ENCODE peak calls at places on chromosome 16, in four cellular contexts. One of them, this sample, is unnamed.

GRCh38 chr16:5008311-5008731 is 25.4 kb downstream of the NAGPA start:
- DNase-seq in mammary epithelial cell: no peak
- DNase-seq in stomach: no peak
- DNase-seq in mucosa of descending colon: no peak
- DNase-seq in this sample: no peak

GRCh38 chr16:86727131-86727530 is 148.8 kb downstream of the FOXL1 start:
- DNase-seq in stomach: no peak
- DNase-seq in mammary epithelial cell: no peak
- DNase-seq in mucosa of descending colon: no peak
- DNase-seq in this sample: no peak

GRCh38 chr16:57534881-57535658 is 1.3 kb downstream of the CCDC102A start:
- DNase-seq in stomach: peak
- DNase-seq in mucosa of descending colon: no peak
- DNase-seq in mammary epithelial cell: no peak
- DNase-seq in this sample: no peak

GRCh38 chr16:66057056-66057455 is 309.4 kb upstream of the CDH5 start:
- DNase-seq in mammary epithelial cell: no peak
- DNase-seq in mucosa of descending colon: no peak
- DNase-seq in stomach: no peak
- DNase-seq in this sample: no peak

GRCh38 chr16:65005696-65006095 is 116.2 kb downstream of the CDH11 start:
- DNase-seq in mammary epithelial cell: no peak
- DNase-seq in stomach: no peak
- DNase-seq in mucosa of descending colon: no peak
- DNase-seq in this sample: no peak

GRCh38 chr16:24534634-24535033 is 4.7 kb upstream of the RBBP6 start:
- DNase-seq in mammary epithelial cell: peak
- DNase-seq in stomach: no peak
- DNase-seq in mucosa of descending colon: no peak
- DNase-seq in this sample: peak

GRCh38 chr16:22188267-22188594 is 17.8 kb upstream of the EEF2K start:
- DNase-seq in mucosa of descending colon: no peak
- DNase-seq in stomach: no peak
- DNase-seq in mammary epithelial cell: no peak
- DNase-seq in this sample: no peak

GRCh38 chr16:24838554-24839266 is 7.1 kb upstream of the SLC5A11 start:
- DNase-seq in mammary epithelial cell: peak
- DNase-seq in stomach: no peak
- DNase-seq in mucosa of descending colon: no peak
- DNase-seq in this sample: no peak

GRCh38 chr16:83835972-83836566 is 28.3 kb downstream of the HSBP1 start:
- DNase-seq in stomach: no peak
- DNase-seq in mucosa of descending colon: no peak
- DNase-seq in mammary epithelial cell: peak
- DNase-seq in this sample: peak

GRCh38 chr16:70410736-70411135 is 28.2 kb downstream of the ST3GAL2 start:
- DNase-seq in mammary epithelial cell: no peak
- DNase-seq in mucosa of descending colon: no peak
- DNase-seq in stomach: peak
- DNase-seq in this sample: no peak

GRCh38 chr16:80250376-80250775 is 290.4 kb upstream of the DYNLRB2 start:
- DNase-seq in mammary epithelial cell: no peak
- DNase-seq in stomach: no peak
- DNase-seq in mucosa of descending colon: no peak
- DNase-seq in this sample: no peak

GRCh38 chr16:50539822-50540710 is 8.1 kb upstream of the NKD1 start:
- DNase-seq in mucosa of descending colon: no peak
- DNase-seq in mammary epithelial cell: no peak
- DNase-seq in stomach: no peak
- DNase-seq in this sample: no peak

GRCh38 chr16:85717393-85718152 is 28.8 kb upstream of the GINS2 start:
- DNase-seq in stomach: peak
- DNase-seq in mucosa of descending colon: peak
- DNase-seq in mammary epithelial cell: no peak
- DNase-seq in this sample: no peak

GRCh38 chr16:77761204-77761603 is 27.2 kb upstream of the VAT1L start:
- DNase-seq in mucosa of descending colon: no peak
- DNase-seq in mammary epithelial cell: no peak
- DNase-seq in stomach: no peak
- DNase-seq in this sample: no peak

GRCh38 chr16:11636172-11636721 is 32.0 kb upstream of the SNN start:
- DNase-seq in stomach: peak
- DNase-seq in mammary epithelial cell: no peak
- DNase-seq in mucosa of descending colon: no peak
- DNase-seq in this sample: peak

GRCh38 chr16:57935904-57936303 is 35.0 kb downstream of the CNGB1 start:
- DNase-seq in mammary epithelial cell: no peak
- DNase-seq in stomach: no peak
- DNase-seq in mucosa of descending colon: no peak
- DNase-seq in this sample: no peak

GRCh38 chr16:46859719-46860152 is 24.4 kb upstream of the GPT2 start:
- DNase-seq in stomach: peak
- DNase-seq in mammary epithelial cell: peak
- DNase-seq in mucosa of descending colon: no peak
- DNase-seq in this sample: peak

GRCh38 chr16:23284584-23284983 is 17.5 kb upstream of the SCNN1B start:
- DNase-seq in mammary epithelial cell: no peak
- DNase-seq in stomach: no peak
- DNase-seq in mucosa of descending colon: no peak
- DNase-seq in this sample: no peak

GRCh38 chr16:13307255-13307654 is 405.9 kb downstream of the SHISA9 start:
- DNase-seq in mucosa of descending colon: no peak
- DNase-seq in mammary epithelial cell: peak
- DNase-seq in stomach: no peak
- DNase-seq in this sample: peak

GRCh38 chr16:21163576-21163975 is 5.1 kb downstream of the LDAF1 start:
- DNase-seq in stomach: no peak
- DNase-seq in mucosa of descending colon: no peak
- DNase-seq in mammary epithelial cell: peak
- DNase-seq in this sample: no peak

GRCh38 chr16:85306071-85306792 is 194.0 kb upstream of the CIBAR2 start:
- DNase-seq in mammary epithelial cell: peak
- DNase-seq in mucosa of descending colon: peak
- DNase-seq in stomach: peak
- DNase-seq in this sample: peak

GRCh38 chr16:75928295-75928694 is 202.0 kb upstream of the CPHXL start:
- DNase-seq in stomach: no peak
- DNase-seq in mucosa of descending colon: no peak
- DNase-seq in mammary epithelial cell: no peak
- DNase-seq in this sample: no peak

GRCh38 chr16:70301121-70301520 is 2.1 kb downstream of the DDX19B start:
- DNase-seq in mammary epithelial cell: no peak
- DNase-seq in mucosa of descending colon: no peak
- DNase-seq in stomach: no peak
- DNase-seq in this sample: no peak

GRCh38 chr16:79862601-79863000 is 262.1 kb upstream of the MAF start:
- DNase-seq in stomach: no peak
- DNase-seq in mucosa of descending colon: no peak
- DNase-seq in mammary epithelial cell: no peak
- DNase-seq in this sample: no peak

GRCh38 chr16:24041834-24042631 is 206.2 kb downstream of the PRKCB start:
- DNase-seq in stomach: peak
- DNase-seq in mucosa of descending colon: peak
- DNase-seq in mammary epithelial cell: peak
- DNase-seq in this sample: peak

GRCh38 chr16:69924777-69925191 is 26.4 kb upstream of the CLEC18A start:
- DNase-seq in stomach: no peak
- DNase-seq in mucosa of descending colon: no peak
- DNase-seq in mammary epithelial cell: peak
- DNase-seq in this sample: no peak

GRCh38 chr16:87062569-87063442 is 254.4 kb downstream of the C16orf95 start:
- DNase-seq in stomach: peak
- DNase-seq in mammary epithelial cell: peak
- DNase-seq in mucosa of descending colon: peak
- DNase-seq in this sample: peak

GRCh38 chr16:16120382-16121184 is 102.7 kb downstream of the ABCC6 start:
- DNase-seq in mucosa of descending colon: peak
- DNase-seq in stomach: peak
- DNase-seq in mammary epithelial cell: no peak
- DNase-seq in this sample: no peak

GRCh38 chr16:4987580-4988374 is 29.6 kb downstream of the SEC14L5 start:
- DNase-seq in mammary epithelial cell: no peak
- DNase-seq in stomach: no peak
- DNase-seq in mucosa of descending colon: no peak
- DNase-seq in this sample: no peak

GRCh38 chr16:31874354-31875111 is 926 bp downstream of the ZNF267 start:
- DNase-seq in mucosa of descending colon: no peak
- DNase-seq in mammary epithelial cell: peak
- DNase-seq in stomach: no peak
- DNase-seq in this sample: peak

GRCh38 chr16:66427036-66427446 is at the start of gene BEAN1:
- DNase-seq in stomach: no peak
- DNase-seq in mammary epithelial cell: no peak
- DNase-seq in mucosa of descending colon: peak
- DNase-seq in this sample: peak

GRCh38 chr16:12526521-12526920 is 277.2 kb downstream of the CPPED1 start:
- DNase-seq in mammary epithelial cell: no peak
- DNase-seq in mucosa of descending colon: no peak
- DNase-seq in stomach: no peak
- DNase-seq in this sample: no peak

GRCh38 chr16:27498020-27498419 is 51.7 kb downstream of the GTF3C1 start:
- DNase-seq in mammary epithelial cell: no peak
- DNase-seq in mucosa of descending colon: no peak
- DNase-seq in stomach: no peak
- DNase-seq in this sample: no peak

GRCh38 chr16:3999479-3999868 is 116.8 kb downstream of the ADCY9 start:
- DNase-seq in mammary epithelial cell: no peak
- DNase-seq in mucosa of descending colon: peak
- DNase-seq in stomach: no peak
- DNase-seq in this sample: no peak

GRCh38 chr16:85902366-85903155 is 3.6 kb downstream of the IRF8 start:
- DNase-seq in mammary epithelial cell: no peak
- DNase-seq in stomach: peak
- DNase-seq in mucosa of descending colon: no peak
- DNase-seq in this sample: no peak

GRCh38 chr16:80051040-80051439 is 450.5 kb upstream of the MAF start:
- DNase-seq in mucosa of descending colon: no peak
- DNase-seq in stomach: no peak
- DNase-seq in mammary epithelial cell: no peak
- DNase-seq in this sample: no peak

GRCh38 chr16:4293822-4294457 is 21.1 kb upstream of the TFAP4 start:
- DNase-seq in mammary epithelial cell: peak
- DNase-seq in stomach: peak
- DNase-seq in mucosa of descending colon: no peak
- DNase-seq in this sample: no peak

GRCh38 chr16:74449470-74449869 is 28.2 kb upstream of the CLEC18B start:
- DNase-seq in stomach: no peak
- DNase-seq in mammary epithelial cell: peak
- DNase-seq in mucosa of descending colon: no peak
- DNase-seq in this sample: peak
- TF ChIP-seq CTCF in stomach: no peak
- TF ChIP-seq CTCF in mammary epithelial cell: peak
- TF ChIP-seq CTCF in mucosa of descending colon: no peak
- TF ChIP-seq CTCF in this sample: peak

GRCh38 chr16:72961115-72961832 is 86.7 kb downstream of the ZFHX3 start:
- DNase-seq in mucosa of descending colon: no peak
- DNase-seq in stomach: no peak
- DNase-seq in mammary epithelial cell: no peak
- DNase-seq in this sample: peak
- TF ChIP-seq CTCF in mucosa of descending colon: no peak
- TF ChIP-seq CTCF in stomach: no peak
- TF ChIP-seq CTCF in mammary epithelial cell: peak
- TF ChIP-seq CTCF in this sample: peak

GRCh38 chr16:29316673-29317237 is 89.8 kb downstream of the NPIPB11 start:
- DNase-seq in mammary epithelial cell: no peak
- DNase-seq in mucosa of descending colon: no peak
- DNase-seq in stomach: no peak
- DNase-seq in this sample: no peak

GRCh38 chr16:29317269-29317668 is 89.2 kb downstream of the NPIPB11 start:
- DNase-seq in mammary epithelial cell: no peak
- DNase-seq in stomach: no peak
- DNase-seq in mucosa of descending colon: no peak
- DNase-seq in this sample: no peak

GRCh38 chr16:29315046-29315445 is 91.5 kb downstream of the NPIPB11 start:
- DNase-seq in mucosa of descending colon: no peak
- DNase-seq in mammary epithelial cell: no peak
- DNase-seq in stomach: no peak
- DNase-seq in this sample: no peak

GRCh38 chr16:29314292-29314934 is 92.1 kb downstream of the NPIPB11 start:
- DNase-seq in stomach: no peak
- DNase-seq in mammary epithelial cell: no peak
- DNase-seq in mucosa of descending colon: no peak
- DNase-seq in this sample: no peak

DNA sequence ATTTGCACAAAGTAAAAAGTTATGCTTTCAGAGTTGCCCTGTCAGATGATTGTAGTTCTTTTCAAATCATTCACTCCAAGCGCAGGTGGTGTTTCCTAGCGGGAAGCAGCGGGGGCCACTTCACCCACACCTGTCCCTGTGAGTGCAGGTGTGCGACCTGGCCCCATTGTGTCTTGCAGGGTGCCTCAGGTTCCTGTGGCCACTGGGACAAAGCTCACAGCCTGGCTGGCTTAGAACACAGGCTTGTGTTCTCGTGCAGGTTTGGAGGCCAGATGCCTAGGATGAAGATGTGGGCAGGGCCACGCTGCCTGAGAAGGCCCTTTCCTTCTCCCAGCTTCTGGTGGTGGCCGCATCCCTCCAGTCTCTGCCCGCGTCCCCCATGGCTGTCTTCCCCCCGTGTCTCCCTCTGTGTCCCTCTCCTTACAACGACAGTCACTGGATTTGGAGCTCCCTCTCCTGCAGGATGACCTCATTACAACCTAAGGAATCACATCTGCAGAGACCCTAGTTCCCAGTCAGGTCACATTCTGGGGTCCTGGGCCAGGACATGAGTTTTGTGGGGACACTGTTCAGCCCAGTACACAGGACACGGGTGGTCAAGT is 90.5 kb downstream of the NPIPB11 start:
- DNase-seq in stomach: no peak
- DNase-seq in mucosa of descending colon: no peak
- DNase-seq in mammary epithelial cell: no peak
- DNase-seq in this sample: no peak
- TF ChIP-seq CTCF in stomach: no peak
- TF ChIP-seq CTCF in mucosa of descending colon: no peak
- TF ChIP-seq CTCF in mammary epithelial cell: no peak
- TF ChIP-seq CTCF in this sample: no peak

DNA sequence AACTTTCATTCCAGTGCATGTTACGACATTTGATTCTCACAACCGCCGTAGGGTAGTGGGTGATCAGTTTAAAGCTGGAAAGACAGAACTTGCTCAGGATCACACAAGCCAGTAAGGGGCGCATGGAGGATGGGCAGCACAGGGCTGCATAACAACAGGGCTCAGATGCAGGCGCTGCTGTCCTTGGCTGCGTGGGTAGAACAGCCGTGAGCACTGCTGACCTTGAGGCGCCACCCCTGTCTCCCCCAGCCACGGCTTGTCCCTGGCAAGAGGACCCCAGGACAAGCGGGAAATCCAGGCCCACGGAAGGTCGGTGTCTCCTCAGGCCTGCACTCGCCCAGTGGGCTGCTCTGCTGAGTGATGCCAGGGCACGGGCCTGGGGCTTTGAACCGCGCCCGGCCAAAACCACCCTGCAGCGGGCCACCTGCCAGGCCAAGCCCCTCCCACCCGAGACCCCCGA is 84.7 kb downstream of the LMF1 start:
- DNase-seq in mucosa of descending colon: peak
- DNase-seq in stomach: no peak
- DNase-seq in mammary epithelial cell: no peak
- DNase-seq in this sample: no peak
- TF ChIP-seq CTCF in mucosa of descending colon: no peak
- TF ChIP-seq CTCF in stomach: no peak
- TF ChIP-seq CTCF in mammary epithelial cell: no peak
- TF ChIP-seq CTCF in this sample: no peak

GRCh38 chr16:67926181-67926742 is 5.4 kb downstream of the CTRL start:
- DNase-seq in mammary epithelial cell: no peak
- DNase-seq in mucosa of descending colon: no peak
- DNase-seq in stomach: peak
- DNase-seq in this sample: peak
- TF ChIP-seq CTCF in mammary epithelial cell: no peak
- TF ChIP-seq CTCF in mucosa of descending colon: no peak
- TF ChIP-seq CTCF in stomach: no peak
- TF ChIP-seq CTCF in this sample: peak